ENCODE peak calls at places on chromosomes 1 and 21, in ten cellular contexts. Z is breast epithelium, J is osteoblast, W is IMR-90, D is AG04450, M is tibial nerve, X is lower lobe of right lung, T is heart left ventricle, H is dorsolateral prefrontal cortex, P is Panc1. N is an unnamed sample.

GRCh38 chr1:111981871-111982270 is 7.6 kb downstream of the KCND3 start:
- DNase-seq in Z (no peak), P (no peak), W (no peak), J (no peak), D (no peak), T (no peak), H (no peak), X (no peak), M (no peak), N (no peak)

GRCh38 chr1:165686971-165687433 is 11.4 kb downstream of the ALDH9A1 start:
- DNase-seq in J (no peak), Z (no peak), M (no peak), P (no peak), W (no peak), T (no peak), X (no peak), H (no peak), D (no peak), N (no peak)

GRCh38 chr1:179516976-179517705 is 58.6 kb downstream of the NPHS2 start:
- DNase-seq in W (no peak), X (no peak), M (no peak), Z (no peak), J (no peak), H (no peak), T (no peak), P (no peak), D (no peak), N (no peak)

GRCh38 chr1:226973898-226974543 is 33.9 kb downstream of the COQ8A start:
- DNase-seq in J (peak), M (peak), D (no peak), H (no peak), Z (no peak), W (peak), T (no peak), X (no peak), P (no peak), N (no peak)

GRCh38 chr1:234488954-234489691 is 10.1 kb upstream of the TARBP1 start:
- DNase-seq in X (no peak), M (no peak), T (no peak), W (no peak), H (no peak), D (no peak), J (no peak), P (no peak), Z (no peak), N (no peak)

GRCh38 chr1:27928216-27928954 is 6.4 kb upstream of the SMPDL3B start:
- DNase-seq in T (no peak), Z (no peak), X (no peak), W (no peak), J (no peak), D (no peak), P (no peak), M (no peak), H (no peak), N (no peak)

GRCh38 chr1:41683681-41684500 is 199.4 kb upstream of the EDN2 start:
- DNase-seq in J (no peak), T (no peak), D (no peak), W (peak), P (no peak), Z (no peak), M (no peak), H (no peak), X (no peak), N (no peak)

GRCh38 chr1:181190362-181191035 is 102.0 kb downstream of the IER5 start:
- DNase-seq in W (no peak), P (no peak), Z (no peak), J (no peak), H (no peak), M (no peak), D (no peak), X (no peak), T (no peak), N (no peak)

GRCh38 chr1:184877992-184878391 is 96.3 kb downstream of the NIBAN1 start:
- DNase-seq in H (no peak), X (no peak), T (no peak), Z (no peak), W (no peak), J (no peak), M (no peak), D (no peak), P (no peak), N (no peak)

GRCh38 chr1:89615676-89616598 is 17.0 kb upstream of the LRRC8C start:
- DNase-seq in W (no peak), X (no peak), M (no peak), D (no peak), P (no peak), H (no peak), Z (no peak), J (no peak), T (no peak), N (no peak)

GRCh38 chr1:159015440-159015909 is 5.8 kb downstream of the IFI16 start:
- DNase-seq in Z (no peak), W (peak), P (no peak), J (peak), M (peak), D (peak), T (peak), X (peak), H (no peak), N (no peak)

GRCh38 chr21:36249576-36250422 is 70.2 kb upstream of the MORC3 start:
- DNase-seq in X (no peak), M (no peak), Z (no peak), W (no peak), J (no peak), T (no peak), P (no peak), H (no peak), D (no peak), N (no peak)

GRCh38 chr1:240474133-240474614 is 137.8 kb downstream of the GREM2 start:
- DNase-seq in M (no peak), X (no peak), J (peak), P (no peak), Z (no peak), H (no peak), T (no peak), W (peak), D (peak), N (no peak)

GRCh38 chr21:44089001-44089911 is 17.9 kb upstream of the PWP2 start:
- DNase-seq in Z (no peak), D (no peak), M (no peak), T (no peak), P (no peak), X (no peak), H (no peak), J (peak), W (no peak), N (no peak)

GRCh38 chr21:44094832-44095231 is 12.4 kb upstream of the PWP2 start:
- DNase-seq in W (no peak), P (no peak), T (no peak), H (no peak), Z (no peak), J (no peak), D (no peak), X (no peak), M (no peak), N (no peak)

GRCh38 chr21:44090332-44090731 is 16.9 kb upstream of the PWP2 start:
- DNase-seq in X (no peak), J (peak), Z (no peak), D (no peak), P (no peak), M (no peak), W (no peak), H (no peak), T (no peak), N (no peak)

GRCh38 chr21:44093761-44094160 is 13.4 kb upstream of the PWP2 start:
- DNase-seq in W (no peak), M (no peak), P (no peak), Z (no peak), T (no peak), J (peak), D (no peak), H (peak), X (no peak), N (no peak)

GRCh38 chr21:44092201-44092600 is 15.0 kb upstream of the PWP2 start:
- DNase-seq in X (no peak), W (no peak), T (no peak), P (no peak), J (peak), D (no peak), H (peak), Z (no peak), M (no peak), N (no peak)
- H3K27ac ChIP-seq in X (no peak), W (no peak), T (no peak), P (no peak), J (no peak), D (no peak), H (peak), Z (no peak), M (no peak), N (peak)

GRCh38 chr1:67948155-67949075 is 102.0 kb downstream of the DIRAS3 start:
- DNase-seq in T (no peak), D (peak), M (no peak), P (no peak), W (peak), J (no peak), H (no peak), Z (no peak), X (no peak), N (no peak)
- H3K27ac ChIP-seq in T (no peak), D (peak), M (no peak), P (no peak), W (peak), J (no peak), H (no peak), Z (no peak), X (no peak), N (no peak)

DNA sequence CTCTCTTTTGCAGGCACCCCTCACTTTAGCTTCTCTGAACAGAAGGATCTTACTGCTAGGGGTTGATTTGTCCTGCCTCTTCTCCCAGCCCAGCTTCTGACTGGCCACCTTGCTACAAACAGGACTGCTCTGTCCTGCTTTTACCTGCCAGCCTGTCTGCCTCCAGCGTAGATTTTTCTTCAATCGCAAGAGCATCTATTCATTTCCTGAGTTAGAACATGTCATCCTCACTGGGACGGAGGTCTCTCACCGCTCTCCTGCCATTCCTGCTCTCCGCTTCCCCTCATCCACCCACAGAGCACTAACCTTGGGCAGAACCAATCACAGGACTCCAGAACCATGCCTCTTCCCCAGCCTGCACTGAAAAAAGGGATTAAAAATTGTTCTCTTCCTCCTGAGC is 3.5 kb upstream of the ATP1B1 start:
- DNase-seq in M (no peak), T (no peak), J (peak), W (no peak), Z (no peak), P (no peak), H (no peak), D (no peak), X (no peak), N (no peak)
- H3K27ac ChIP-seq in M (peak), T (peak), J (no peak), W (no peak), Z (peak), P (peak), H (peak), D (no peak), X (peak), N (peak)

DNA sequence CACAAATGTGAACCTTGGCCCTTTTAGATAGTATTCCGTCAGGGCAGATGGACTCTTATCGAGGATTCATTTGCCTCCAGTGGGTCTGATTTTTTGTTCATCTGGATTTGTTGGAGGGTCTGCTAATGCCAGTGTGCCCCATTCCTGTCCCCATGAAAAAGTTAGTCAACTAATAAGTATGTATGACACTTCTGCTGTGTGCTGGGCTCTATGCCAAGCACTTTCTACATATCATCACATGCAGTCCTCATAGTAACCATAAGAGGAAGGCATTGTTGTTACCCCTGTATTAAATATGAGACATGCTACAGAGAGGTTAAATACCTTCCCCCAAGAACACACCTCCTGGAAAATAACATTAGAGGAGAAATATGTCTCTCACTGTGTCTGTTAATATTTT is 46.6 kb upstream of the MAB21L3 start:
- DNase-seq in X (no peak), J (no peak), T (no peak), D (no peak), H (no peak), Z (no peak), P (no peak), M (no peak), W (no peak), N (no peak)
- H3K27ac ChIP-seq in X (no peak), J (no peak), T (no peak), D (no peak), H (no peak), Z (no peak), P (no peak), M (no peak), W (no peak), N (no peak)